ENCODE peak calls at places on chromosome 6, in six cellular contexts. X is GM23338, L is sigmoid colon, U is breast epithelium, R is endothelial cell of umbilical vein, E is SK-N-MC. A is an unnamed sample.

GRCh38 chr6:46011241-46012085 is 4.2 kb downstream of the CLIC5 start:
- DNase-seq in L (no peak), E (no peak), R (peak; percentile 29), U (no peak), X (no peak), A (peak; percentile 69)

GRCh38 chr6:17503051-17503450 is 97.1 kb upstream of the FAM8A1 start:
- DNase-seq in X (no peak), U (no peak), R (no peak), L (no peak), E (no peak), A (no peak)

GRCh38 chr6:143248359-143248758 is 187.7 kb downstream of the AIG1 start:
- DNase-seq in X (no peak), L (no peak), R (no peak), U (no peak), E (no peak), A (no peak)

GRCh38 chr6:55694148-55694547 is 115.2 kb upstream of the HMGCLL1 start:
- DNase-seq in U (no peak), E (peak; percentile 68), L (no peak), R (no peak), X (peak; percentile 82), A (no peak)

GRCh38 chr6:17957488-17957887 is 29.9 kb downstream of the KIF13A start:
- DNase-seq in L (no peak), E (no peak), X (no peak), R (peak; percentile 30), U (no peak), A (no peak)

GRCh38 chr6:3202999-3203696 is 24.3 kb downstream of the TUBB2B start:
- DNase-seq in E (no peak), X (no peak), U (no peak), R (no peak), L (no peak), A (no peak)

GRCh38 chr6:78390066-78390465 is 477.3 kb upstream of the IRAK1BP1 start:
- DNase-seq in R (no peak), E (no peak), L (no peak), X (no peak), U (no peak), A (no peak)

GRCh38 chr6:26311385-26312095 is 53.5 kb upstream of the BTN3A2 start:
- DNase-seq in U (no peak), X (peak; percentile 79), L (no peak), R (peak; percentile 81), E (peak; percentile 72), A (peak; percentile 38)

GRCh38 chr6:28943223-28943556 is 19.4 kb upstream of the TRIM27 start:
- DNase-seq in E (no peak), L (no peak), X (no peak), U (no peak), R (peak; percentile 23), A (no peak)

GRCh38 chr6:112432853-112433252 is 85.7 kb downstream of the RFPL4B start:
- DNase-seq in U (no peak), L (no peak), R (no peak), X (no peak), E (no peak), A (no peak)

GRCh38 chr6:75450903-75451302 is 42.7 kb downstream of the FILIP1 start:
- DNase-seq in X (no peak), U (no peak), L (no peak), E (no peak), R (no peak), A (no peak)

GRCh38 chr6:132763269-132763668 is 5.6 kb upstream of the VNN2 start:
- DNase-seq in X (peak; percentile 5), E (no peak), L (no peak), U (no peak), R (no peak), A (peak; percentile 29)

GRCh38 chr6:121959501-121959900 is 440.0 kb upstream of the HSF2 start:
- DNase-seq in U (no peak), E (no peak), L (no peak), R (peak; percentile 32), X (no peak), A (no peak)

GRCh38 chr6:65113581-65113980 is 593.4 kb downstream of the EYS start:
- DNase-seq in U (no peak), X (no peak), L (no peak), E (no peak), R (peak; percentile 72), A (no peak)

GRCh38 chr6:169852504-169853195 is 101.2 kb downstream of the ERMARD start:
- DNase-seq in X (no peak), L (no peak), R (no peak), U (no peak), E (no peak), A (no peak)

GRCh38 chr6:166618866-166619761 is 7.9 kb downstream of the RPS6KA2 start:
- DNase-seq in R (no peak), U (no peak), E (no peak), X (no peak), L (no peak), A (no peak)

GRCh38 chr6:21022343-21023107 is 488.3 kb downstream of the CDKAL1 start:
- DNase-seq in L (no peak), X (peak; percentile 43), R (peak; percentile 92), E (no peak), U (no peak), A (no peak)

GRCh38 chr6:145814035-145814500 is 527 bp downstream of the FBXO30 start:
- DNase-seq in E (peak; percentile 37), R (no peak), L (peak; percentile 69), X (peak; percentile 53), U (no peak), A (peak; percentile 33)
- H3K4me3 ChIP-seq in E (peak overlapping the region; percentile 95), R (peak overlapping the region; percentile 90), L (peak overlapping the region; percentile 79), X (peak overlapping the region; percentile 63), U (peak overlapping the region; percentile 81), A (peak overlapping the region; percentile 70)

GRCh38 chr6:109448615-109449014 is 7.0 kb downstream of the MICAL1 start:
- DNase-seq in U (no peak), X (no peak), E (no peak), R (no peak), L (no peak), A (no peak)

GRCh38 chr6:109449064-109449788 is 6.3 kb downstream of the MICAL1 start:
- DNase-seq in E (no peak), R (no peak), L (no peak), U (no peak), X (no peak), A (no peak)

GRCh38 chr6:109451376-109451775 is 4.2 kb downstream of the MICAL1 start:
- DNase-seq in X (no peak), R (no peak), L (no peak), E (no peak), U (no peak), A (no peak)

GRCh38 chr6:109450801-109451200 is 4.8 kb downstream of the MICAL1 start:
- DNase-seq in R (no peak), E (no peak), X (no peak), L (no peak), U (no peak), A (no peak)

GRCh38 chr6:109449789-109450673 is 5.5 kb downstream of the MICAL1 start:
- DNase-seq in X (no peak), R (no peak), L (no peak), U (no peak), E (no peak), A (peak; percentile 43)
- TF ChIP-seq POLR2AphosphoS5 in X (no peak), R (no peak), L (no peak), U (no peak), E (no peak), A (no peak)

DNA sequence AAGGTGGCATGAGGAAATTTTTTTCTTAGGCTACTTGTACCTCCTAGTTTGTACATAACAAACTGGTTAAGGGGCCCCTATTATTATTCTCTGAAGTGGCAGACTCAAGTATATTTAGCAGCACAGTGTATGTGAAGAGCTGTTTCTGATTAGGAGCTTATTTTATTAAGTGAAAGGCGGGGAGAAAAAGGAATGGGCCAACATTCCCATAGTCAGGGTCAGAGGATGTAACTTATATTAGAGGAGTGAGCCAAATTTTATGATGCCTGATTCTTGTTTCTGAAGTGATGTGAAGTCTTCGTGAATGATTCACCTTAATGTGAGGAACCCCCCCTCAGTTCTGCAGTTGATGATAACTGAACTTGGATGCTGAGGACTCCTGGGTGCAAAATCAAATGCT is 2.8 kb downstream of the HECA start:
- DNase-seq in X (no peak), U (no peak), L (no peak), R (no peak), E (no peak), A (no peak)
- H3K4me3 ChIP-seq in X (no peak overlapping the region), U (no peak overlapping the region), L (no peak overlapping the region), R (no peak overlapping the region), E (peak overlapping the region; percentile 90), A (no peak overlapping the region)

DNA sequence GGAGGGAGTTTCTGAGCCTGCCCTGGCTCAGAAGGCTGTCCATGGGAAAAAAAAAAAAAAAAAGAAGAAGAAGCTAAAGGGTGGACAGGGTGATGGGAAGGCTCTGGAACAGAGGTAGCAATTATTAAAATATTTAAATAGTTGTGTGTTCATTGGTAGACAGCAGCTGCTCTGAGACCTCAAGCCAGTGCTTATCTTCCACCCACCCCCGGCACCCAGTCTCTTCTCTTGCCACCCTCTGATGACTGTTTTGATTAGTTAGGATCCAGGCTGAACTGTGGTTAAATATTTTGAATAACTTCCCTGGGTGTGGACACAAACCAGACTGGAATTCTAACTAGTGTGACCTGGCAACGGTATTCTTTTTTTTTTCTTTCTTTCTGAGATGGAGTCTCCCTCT is 16.9 kb upstream of the SRSF3 start:
- DNase-seq in U (peak; percentile 73), L (peak; percentile 52), R (no peak), X (no peak), E (no peak), A (no peak)
- TF ChIP-seq POLR2AphosphoS5 in U (no peak), L (no peak), R (no peak), X (no peak), E (no peak), A (no peak)

GRCh38 chr6:56851541-56852248 is 103.2 kb upstream of the BEND6 start:
- DNase-seq in X (peak; percentile 94), E (peak; percentile 32), U (peak; percentile 32), R (peak; percentile 95), L (peak; percentile 77), A (no peak)

GRCh38 chr6:56851104-56851503 is 103.8 kb upstream of the BEND6 start:
- DNase-seq in E (no peak), X (peak; percentile 81), L (no peak), R (peak; percentile 53), U (no peak), A (no peak)

GRCh38 chr6:56848105-56848504 is 106.8 kb upstream of the BEND6 start:
- DNase-seq in L (no peak), R (no peak), U (no peak), X (no peak), E (no peak), A (no peak)

GRCh38 chr6:56850618-56851017 is 104.3 kb upstream of the BEND6 start:
- DNase-seq in U (no peak), R (no peak), E (no peak), X (no peak), L (no peak), A (no peak)

DNA sequence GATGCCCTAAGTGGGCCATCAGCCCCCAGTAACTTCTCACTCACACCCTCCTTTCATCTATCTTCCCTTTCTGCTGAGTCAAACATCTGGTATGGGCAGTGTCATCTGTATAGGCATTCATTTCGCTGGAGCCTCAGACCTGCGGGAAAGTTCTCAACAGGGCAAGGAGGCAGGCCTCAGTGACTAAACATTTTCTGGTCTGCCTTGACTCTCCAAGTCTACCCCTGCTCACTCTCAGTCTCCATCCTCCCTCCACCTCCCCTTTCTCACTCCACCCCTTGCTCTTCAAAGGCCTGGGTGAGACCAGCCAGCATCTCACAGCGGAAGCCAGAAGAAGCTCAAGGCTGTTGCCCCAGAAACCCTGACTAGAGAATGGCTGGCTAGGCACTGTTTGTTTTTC is 105.0 kb upstream of the BEND6 start:
- DNase-seq in R (no peak), L (no peak), X (peak; percentile 65), E (no peak), U (no peak), A (no peak)
- H3K4me3 ChIP-seq in R (no peak overlapping the region), L (peak overlapping the region; percentile 60), X (peak overlapping the region; percentile 66), E (no peak overlapping the region), U (no peak overlapping the region), A (no peak overlapping the region)